ENCODE peak calls at places on chromosomes 16 and 17, in ten cellular contexts. P, U, N, G, K, B, T, I, R and C are unnamed samples. For H3K4me1, the result is how much of the 10 kb centered on the place peaks cover.

GRCh38 chr16:81740163-81740562 is 38.9 kb upstream of the PLCG2 start:
- DNase-seq in P (no peak), I (no peak), B (peak), K (no peak), U (no peak), T (no peak), R (no peak), G (no peak), N (no peak), C (no peak)

GRCh38 chr17:34254146-34254545 is 939 bp upstream of the CCL2 start:
- DNase-seq in N (no peak), U (no peak), R (no peak), T (no peak), G (no peak), P (no peak), I (no peak), K (peak), B (no peak), C (no peak)

GRCh38 chr16:12898556-12898955 is 2.8 kb upstream of the SHISA9 start:
- DNase-seq in I (no peak), R (no peak), B (no peak), T (no peak), U (no peak), P (no peak), N (no peak), G (no peak), K (no peak), C (no peak)

GRCh38 chr17:34683390-34683789 is 104.0 kb downstream of the TMEM132E start:
- DNase-seq in K (no peak), U (no peak), N (no peak), B (no peak), T (no peak), I (no peak), G (no peak), R (no peak), P (no peak), C (no peak)

GRCh38 chr16:88618956-88619667 is 19.3 kb upstream of the IL17C start:
- DNase-seq in U (no peak), K (no peak), R (no peak), B (no peak), T (no peak), I (no peak), P (no peak), N (no peak), G (no peak), C (no peak)

GRCh38 chr16:52912565-52913173 is 140.0 kb downstream of the CHD9NB start:
- DNase-seq in N (peak), B (peak), R (peak), G (peak), K (peak), U (peak), P (no peak), T (peak), I (peak), C (peak)

GRCh38 chr17:37541880-37542675 is 52.4 kb downstream of the DUSP14 start:
- DNase-seq in B (no peak), P (no peak), I (no peak), G (peak), U (no peak), N (no peak), K (peak), R (no peak), T (no peak), C (no peak)

GRCh38 chr16:46908540-46909372 is 24.6 kb downstream of the GPT2 start:
- DNase-seq in G (no peak), K (peak), P (no peak), I (no peak), R (peak), U (peak), T (no peak), N (no peak), B (peak), C (peak)

GRCh38 chr17:1908699-1909309 is 79.0 kb downstream of the RPA1 start:
- DNase-seq in G (peak), I (peak), P (no peak), N (no peak), T (no peak), B (peak), U (peak), R (peak), K (peak), C (peak)

GRCh38 chr17:2893422-2893914 is 97.2 kb downstream of the RAP1GAP2 start:
- DNase-seq in N (no peak), I (no peak), P (no peak), R (peak), T (no peak), G (no peak), K (no peak), U (peak), B (peak), C (peak)

GRCh38 chr17:29962656-29963055 is 21.2 kb downstream of the EFCAB5 start:
- DNase-seq in N (no peak), K (no peak), G (no peak), P (no peak), R (no peak), T (no peak), B (no peak), U (no peak), I (no peak), C (no peak)

GRCh38 chr16:66874079-66874775 is 6.1 kb upstream of the PDP2 start:
- DNase-seq in I (no peak), R (peak), N (no peak), B (no peak), G (no peak), K (peak), T (no peak), U (no peak), P (no peak), C (no peak)

GRCh38 chr16:50025544-50025931 is 513 bp downstream of the CNEP1R1 start:
- DNase-seq in N (no peak), K (no peak), T (no peak), R (peak), B (peak), I (no peak), G (no peak), U (no peak), P (no peak), C (no peak)

GRCh38 chr17:38636054-38636453 is 30.3 kb upstream of the SRCIN1 start:
- DNase-seq in K (no peak), P (no peak), T (peak), R (no peak), N (no peak), I (no peak), U (peak), B (no peak), G (no peak), C (no peak)

GRCh38 chr16:22721497-22722100 is 92.4 kb upstream of the HS3ST2 start:
- DNase-seq in G (no peak), B (no peak), N (no peak), R (no peak), T (no peak), K (no peak), I (peak), U (no peak), P (no peak), C (no peak)

GRCh38 chr17:18248300-18248731 is 10.2 kb downstream of the FLII start:
- DNase-seq in K (peak), N (no peak), P (no peak), I (peak), T (no peak), U (peak), R (peak), B (peak), G (no peak), C (no peak)

GRCh38 chr17:60086822-60087591 is 8.3 kb upstream of the HEATR6 start:
- DNase-seq in P (no peak), U (no peak), G (peak), T (peak), N (peak), R (no peak), B (no peak), I (no peak), K (peak), C (no peak)

GRCh38 chr17:72004476-72005331 is 116.1 kb upstream of the SOX9 start:
- DNase-seq in I (no peak), T (no peak), K (no peak), N (no peak), P (no peak), G (no peak), R (no peak), U (no peak), B (no peak), C (no peak)

GRCh38 chr17:36030949-36031348 is 13.2 kb upstream of the CCL23 start:
- DNase-seq in P (no peak), K (no peak), B (no peak), U (no peak), G (no peak), I (no peak), R (no peak), N (no peak), T (no peak), C (no peak)

GRCh38 chr16:63613701-63614100 is 1508.2 kb downstream of the CDH11 start:
- DNase-seq in R (peak), P (no peak), T (no peak), G (no peak), U (no peak), K (peak), I (no peak), N (no peak), B (no peak), C (peak)

GRCh38 chr17:53844476-53845107 is 21.9 kb downstream of the KIF2B start:
- DNase-seq in K (no peak), N (no peak), I (no peak), T (no peak), U (no peak), P (no peak), R (no peak), G (peak), B (no peak), C (no peak)

GRCh38 chr17:73591278-73592078 is 52.8 kb downstream of the SDK2 start:
- DNase-seq in U (no peak), I (no peak), R (no peak), T (no peak), N (no peak), P (no peak), G (peak), K (no peak), B (no peak), C (no peak)

GRCh38 chr17:56929362-56929969 is 15.6 kb upstream of the TRIM25 start:
- DNase-seq in T (no peak), U (no peak), I (no peak), K (no peak), P (no peak), N (no peak), B (no peak), R (peak), G (no peak), C (no peak)

GRCh38 chr16:84905965-84906460 is 86.2 kb downstream of the CRISPLD2 start:
- DNase-seq in P (no peak), B (no peak), T (no peak), N (no peak), U (no peak), K (no peak), R (no peak), G (no peak), I (no peak), C (no peak)

GRCh38 chr17:12613566-12613965 is 52.1 kb upstream of the MYOCD start:
- DNase-seq in I (no peak), B (no peak), R (no peak), T (no peak), G (no peak), N (no peak), K (peak), P (no peak), U (no peak), C (peak)

GRCh38 chr17:15232517-15232915 is 32.6 kb downstream of the PMP22 start:
- DNase-seq in B (no peak), P (no peak), I (peak), T (no peak), K (no peak), N (no peak), U (no peak), G (no peak), R (no peak), C (peak)

GRCh38 chr16:80940069-80940856 is 66.4 kb downstream of the CMC2 start:
- DNase-seq in U (no peak), K (peak), T (no peak), G (no peak), N (no peak), I (no peak), P (no peak), R (no peak), B (no peak), C (no peak)

GRCh38 chr17:2054740-2055493 is at the start of gene HIC1:
- DNase-seq in B (peak), I (peak), P (no peak), T (peak), N (peak), R (peak), G (peak), K (peak), U (peak), C (peak)

GRCh38 chr17:11948791-11949190 is 48.5 kb downstream of the ZNF18 start:
- DNase-seq in P (no peak), U (peak), R (peak), N (no peak), B (peak), T (no peak), K (peak), G (no peak), I (no peak), C (peak)

GRCh38 chr17:34616148-34616547 is 36.8 kb downstream of the TMEM132E start:
- DNase-seq in N (no peak), K (no peak), I (no peak), B (no peak), U (no peak), G (no peak), T (no peak), P (no peak), R (no peak), C (no peak)

GRCh38 chr16:17556276-17557052 is 85.7 kb upstream of the XYLT1 start:
- DNase-seq in P (no peak), I (no peak), N (no peak), R (peak), T (no peak), K (peak), B (no peak), G (no peak), U (no peak), C (peak)

GRCh38 chr17:72175787-72176515 is 55.1 kb downstream of the SOX9 start:
- DNase-seq in R (peak), N (no peak), G (no peak), I (peak), B (no peak), P (no peak), T (no peak), K (peak), U (peak), C (no peak)

GRCh38 chr16:78289844-78290277 is 190.4 kb downstream of the WWOX start:
- DNase-seq in I (no peak), G (no peak), T (no peak), K (no peak), U (no peak), B (no peak), P (no peak), N (no peak), R (no peak), C (no peak)

GRCh38 chr16:84763629-84764028 is 56.2 kb upstream of the CRISPLD2 start:
- DNase-seq in B (no peak), G (no peak), T (no peak), P (no peak), U (no peak), N (no peak), R (no peak), I (no peak), K (no peak), C (no peak)

GRCh38 chr17:79011451-79012147 is 2.0 kb upstream of the CANT1 start:
- DNase-seq in G (no peak), B (peak), K (peak), R (peak), U (no peak), I (no peak), N (no peak), T (no peak), P (no peak), C (peak)

GRCh38 chr16:15672514-15673167 is 22.6 kb downstream of the NDE1 start:
- DNase-seq in P (peak), N (peak), T (peak), B (peak), G (peak), U (peak), I (peak), K (peak), R (peak), C (peak)

GRCh38 chr17:81431545-81432482 is 36.6 kb downstream of the BAHCC1 start:
- DNase-seq in U (no peak), B (no peak), P (no peak), G (no peak), K (no peak), R (no peak), I (no peak), N (no peak), T (no peak), C (no peak)

GRCh38 chr17:81433656-81434055 is 38.4 kb downstream of the BAHCC1 start:
- DNase-seq in G (no peak), P (no peak), B (no peak), U (no peak), K (no peak), N (no peak), R (no peak), I (no peak), T (no peak), C (no peak)

GRCh38 chr17:81434079-81434478 is 38.8 kb downstream of the BAHCC1 start:
- DNase-seq in T (no peak), U (peak), P (no peak), K (no peak), N (no peak), R (no peak), G (no peak), I (peak), B (no peak), C (no peak)

GRCh38 chr17:81434681-81435417 is 39.6 kb downstream of the BAHCC1 start:
- DNase-seq in U (no peak), B (no peak), T (no peak), R (no peak), P (no peak), G (no peak), N (no peak), I (no peak), K (no peak), C (no peak)

GRCh38 chr17:81432873-81433451 is 37.7 kb downstream of the BAHCC1 start:
- DNase-seq in N (peak), U (peak), G (no peak), P (no peak), I (no peak), T (peak), R (peak), K (no peak), B (peak), C (no peak)
- H3K4me1 ChIP-seq in N (half or more), U (half or more), G (under half), P (half or more), I (half or more), T (under half), R (under half), K (under half), B (under half), C (under half)

GRCh38 chr16:9647981-9648701 is 534.1 kb downstream of the GRIN2A start:
- DNase-seq in T (no peak), R (peak), G (no peak), I (no peak), K (no peak), B (peak), U (peak), N (no peak), P (no peak), C (peak)

GRCh38 chr16:9645911-9646310 is 536.3 kb downstream of the GRIN2A start:
- DNase-seq in K (no peak), R (no peak), U (no peak), P (no peak), N (no peak), B (no peak), I (no peak), G (no peak), T (no peak), C (no peak)

DNA sequence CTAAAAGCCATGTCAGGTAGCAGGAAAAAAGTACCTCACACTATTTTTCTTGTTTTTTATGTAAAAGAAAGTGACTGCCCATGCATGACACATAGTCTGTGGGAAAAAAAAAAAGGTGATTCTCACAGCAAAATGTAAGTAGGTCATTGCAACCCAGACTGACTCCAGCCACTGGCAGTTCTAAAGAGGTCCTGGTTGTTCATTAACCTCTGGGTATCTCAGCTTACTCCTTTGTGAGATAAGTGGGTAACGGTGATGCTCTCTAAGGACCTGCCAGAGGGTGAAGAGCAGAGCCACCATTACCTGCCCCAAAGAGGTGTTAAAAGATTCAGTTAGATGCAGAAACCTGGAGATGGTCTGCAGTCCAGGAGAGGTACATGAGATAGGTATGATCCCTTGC is 531.9 kb downstream of the GRIN2A start:
- DNase-seq in T (no peak), K (no peak), I (no peak), R (no peak), U (no peak), G (no peak), P (no peak), B (no peak), N (no peak), C (no peak)
- TF ChIP-seq CTCF in T (no peak), K (no peak), I (no peak), R (no peak), U (no peak), G (no peak), P (no peak), B (no peak), N (no peak), C (no peak)

GRCh38 chr17:44112284-44113280 is 10.9 kb downstream of the HDAC5 start:
- DNase-seq in T (no peak), U (peak), B (peak), I (peak), R (no peak), G (no peak), K (no peak), N (no peak), P (no peak), C (no peak)

GRCh38 chr17:44113868-44114840 is 9.3 kb downstream of the HDAC5 start:
- DNase-seq in B (no peak), I (no peak), U (no peak), T (no peak), K (no peak), P (no peak), N (no peak), G (no peak), R (no peak), C (no peak)

GRCh38 chr17:44111777-44112176 is 11.7 kb downstream of the HDAC5 start:
- DNase-seq in R (no peak), P (no peak), U (no peak), T (no peak), G (no peak), I (no peak), K (no peak), B (no peak), N (no peak), C (no peak)

GRCh38 chr17:44110823-44111633 is 12.4 kb downstream of the HDAC5 start:
- DNase-seq in U (peak), T (peak), I (peak), B (peak), N (peak), K (peak), P (peak), R (peak), G (peak), C (peak)

GRCh38 chr17:44113382-44113781 is 10.1 kb downstream of the HDAC5 start:
- DNase-seq in R (no peak), I (no peak), T (no peak), B (no peak), P (no peak), K (no peak), G (no peak), N (no peak), U (no peak), C (no peak)
- H3K27ac ChIP-seq in R (no peak), I (peak), T (no peak), B (no peak), P (peak), K (no peak), G (no peak), N (no peak), U (no peak), C (no peak)

GRCh38 chr17:68458260-68459029 is 1.1 kb upstream of the WIPI1 start:
- DNase-seq in P (no peak), I (no peak), K (no peak), N (no peak), R (no peak), G (no peak), B (no peak), U (no peak), T (no peak), C (no peak)

GRCh38 chr17:68457539-68458259 is 403 bp upstream of the WIPI1 start:
- DNase-seq in B (peak), T (peak), N (peak), R (peak), G (peak), U (peak), I (peak), P (peak), K (peak), C (peak)

GRCh38 chr17:68457168-68457538 is at the start of gene WIPI1:
- DNase-seq in K (no peak), I (no peak), T (no peak), G (no peak), R (no peak), N (peak), U (no peak), B (peak), P (no peak), C (no peak)

GRCh38 chr17:68455756-68456528 is 1.4 kb downstream of the WIPI1 start:
- DNase-seq in B (no peak), T (no peak), K (peak), U (peak), R (peak), G (no peak), N (no peak), I (no peak), P (no peak), C (peak)

DNA sequence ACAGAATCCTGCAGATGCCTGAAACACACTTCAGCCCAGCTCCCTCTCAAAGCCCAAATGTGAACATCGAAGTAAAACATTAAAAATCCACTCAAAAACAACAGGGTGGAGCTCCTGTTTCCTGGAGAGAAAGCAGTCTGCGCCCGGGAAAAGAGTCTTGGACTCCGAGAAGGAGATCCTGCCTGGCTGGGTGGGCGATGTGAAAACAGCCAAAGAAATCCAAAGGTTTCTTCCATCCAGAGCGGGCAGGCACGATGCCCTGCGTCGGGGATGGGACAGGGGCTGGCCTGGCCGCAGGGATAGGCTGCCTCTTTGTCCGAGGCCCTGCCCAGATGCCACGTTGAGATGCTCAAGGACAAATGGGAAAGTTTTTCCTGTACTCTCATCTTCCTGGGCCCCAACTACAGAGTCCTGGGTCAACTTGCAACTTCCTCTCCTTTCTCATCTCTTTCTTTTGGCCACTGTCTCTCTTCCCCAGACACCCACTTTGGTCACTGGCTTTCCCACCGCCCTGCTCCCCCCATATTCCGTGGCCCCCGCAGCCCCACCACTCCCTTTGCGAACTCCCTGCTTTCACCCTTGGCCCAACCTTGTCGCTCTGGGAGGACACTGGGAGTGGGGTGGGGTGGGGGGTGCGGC is 648 bp downstream of the WIPI1 start:
- DNase-seq in I (peak), P (no peak), T (peak), U (peak), B (peak), N (peak), R (peak), K (peak), G (peak), C (peak)
- H3K4me1 ChIP-seq in I (half or more), P (half or more), T (under half), U (under half), B (half or more), N (half or more), R (under half), K (under half), G (under half), C (under half)

GRCh38 chr17:7356072-7356549 is 1.2 kb downstream of the TMEM95 start:
- DNase-seq in T (peak), P (no peak), N (peak), U (peak), G (peak), R (peak), K (peak), B (peak), I (peak), C (peak)
- TF ChIP-seq CTCF in T (peak), P (peak), N (peak), U (peak), G (peak), R (peak), K (peak), B (peak), I (peak), C (peak)